ENCODE peak calls at places on chromosome 11, in seven cellular contexts. F, R, P, E, U, K and B are unnamed samples.

GRCh38 chr11:65241134-65241533 is 20.6 kb upstream of the POLA2 start:
- DNase-seq in F (no peak), R (no peak), P (no peak), E (no peak), U (no peak), K (no peak), B (no peak)

GRCh38 chr11:62687508-62688396 is 1.6 kb downstream of the LRRN4CL start:
- DNase-seq in F (peak; percentile 85), R (no peak), P (no peak), E (no peak), U (no peak), K (no peak), B (no peak)

GRCh38 chr11:105022998-105023397 is at the start of gene CASP5:
- DNase-seq in F (no peak), R (no peak), P (no peak), E (no peak), U (no peak), K (no peak), B (peak; percentile 27)

GRCh38 chr11:64583296-64584262 is 7.4 kb upstream of the SLC22A12 start:
- DNase-seq in F (no peak), R (peak; percentile 61), P (no peak), E (peak; percentile 68), U (no peak), K (no peak), B (no peak)

GRCh38 chr11:121514401-121514981 is 61.7 kb upstream of the SORL1-AS1 start:
- DNase-seq in F (no peak), R (no peak), P (no peak), E (no peak), U (peak; percentile 36), K (no peak), B (no peak)

GRCh38 chr11:112513936-112514716 is 253.5 kb upstream of the PLET1 start:
- DNase-seq in F (no peak), R (no peak), P (no peak), E (no peak), U (no peak), K (no peak), B (no peak)

GRCh38 chr11:2898366-2899079 is 12.9 kb upstream of the CDKN1C start:
- DNase-seq in F (no peak), R (peak; percentile 71), P (no peak), E (peak; percentile 94), U (no peak), K (no peak), B (peak; percentile 46)

GRCh38 chr11:98307827-98308491 is 712.8 kb upstream of the CNTN5 start:
- DNase-seq in F (no peak), R (no peak), P (no peak), E (no peak), U (no peak), K (no peak), B (no peak)

GRCh38 chr11:125141686-125142535 is 22.6 kb upstream of the PKNOX2 start:
- DNase-seq in F (peak; percentile 94), R (peak; percentile 63), P (no peak), E (peak; percentile 51), U (peak; percentile 90), K (peak; percentile 49), B (peak; percentile 54)

GRCh38 chr11:47249378-47249715 is 733 bp upstream of the ACP2 start:
- DNase-seq in F (no peak), R (no peak), P (no peak), E (no peak), U (no peak), K (no peak), B (no peak)

GRCh38 chr11:62787005-62787759 is at the start of gene TMEM179B:
- DNase-seq in F (peak; percentile 100), R (peak; percentile 100), P (peak; percentile 98), E (peak; percentile 100), U (peak; percentile 99), K (peak; percentile 99), B (peak; percentile 100)

GRCh38 chr11:69470301-69470700 is 11.2 kb upstream of the LINC01488 start:
- DNase-seq in F (no peak), R (no peak), P (no peak), E (no peak), U (no peak), K (no peak), B (no peak)

GRCh38 chr11:67270256-67271211 is 4.3 kb downstream of the GRK2 start:
- DNase-seq in F (peak; percentile 82), R (no peak), P (no peak), E (no peak), U (peak; percentile 77), K (peak; percentile 53), B (no peak)

GRCh38 chr11:69419662-69420061 is 61.8 kb upstream of the LINC01488 start:
- DNase-seq in F (no peak), R (no peak), P (no peak), E (no peak), U (no peak), K (no peak), B (no peak)

GRCh38 chr11:17927643-17928343 is 85.1 kb downstream of the SERGEF start:
- DNase-seq in F (no peak), R (no peak), P (no peak), E (peak; percentile 67), U (no peak), K (no peak), B (peak; percentile 16)

GRCh38 chr11:69301491-69302401 is 7.8 kb downstream of the MYEOV start:
- DNase-seq in F (no peak), R (peak; percentile 100), P (peak; percentile 95), E (peak; percentile 95), U (no peak), K (no peak), B (peak; percentile 47)

GRCh38 chr11:131681875-131682274 is 311.5 kb downstream of the NTM start:
- DNase-seq in F (no peak), R (no peak), P (no peak), E (no peak), U (no peak), K (no peak), B (no peak)

DNA sequence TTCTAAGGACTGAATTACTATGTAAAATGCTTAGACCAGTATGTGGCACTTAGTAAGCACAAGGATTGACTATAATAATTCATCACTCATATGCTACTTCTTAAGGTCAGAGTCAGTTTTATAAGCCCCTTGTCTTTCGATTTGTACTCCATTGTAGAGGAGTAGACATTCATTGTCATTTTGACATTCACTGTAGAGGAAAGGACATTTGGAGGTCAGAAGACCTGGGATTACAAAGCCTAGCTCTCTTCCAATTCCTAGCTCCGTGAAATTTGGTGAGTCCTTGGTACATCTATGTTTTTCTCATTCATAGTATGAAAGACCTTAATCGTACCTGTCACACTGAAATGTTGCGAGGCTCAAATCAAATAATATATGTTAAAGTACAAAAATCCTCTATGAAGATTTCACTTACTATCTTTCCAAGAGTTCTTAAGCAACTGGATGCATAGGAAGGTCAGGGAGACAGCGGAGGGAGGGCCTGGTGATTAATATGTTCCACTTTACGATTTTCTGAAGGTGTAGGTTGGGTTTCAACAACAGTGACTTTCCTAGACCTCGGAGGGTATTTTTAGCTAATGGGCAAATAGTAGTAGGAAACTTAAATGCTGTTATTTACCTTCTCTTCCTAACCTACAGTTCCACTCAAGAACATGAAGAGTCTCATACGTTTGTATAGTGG is 1.4 kb upstream of the EMSY start:
- DNase-seq in F (no peak), R (peak; percentile 29), P (no peak), E (peak; percentile 63), U (no peak), K (no peak), B (peak; percentile 34)
- TF ChIP-seq EZH2phosphoT487 in F (no peak), R (no peak), P (no peak), E (no peak), U (no peak), K (no peak), B (no peak)

GRCh38 chr11:23875407-23875950 is 621.4 kb upstream of the LUZP2 start:
- DNase-seq in F (no peak), R (no peak), P (no peak), E (no peak), U (no peak), K (no peak), B (no peak)

GRCh38 chr11:23865341-23865975 is 631.4 kb upstream of the LUZP2 start:
- DNase-seq in F (no peak), R (peak; percentile 68), P (no peak), E (peak; percentile 59), U (no peak), K (no peak), B (no peak)

GRCh38 chr11:23866641-23867040 is 630.2 kb upstream of the LUZP2 start:
- DNase-seq in F (no peak), R (peak; percentile 93), P (no peak), E (peak; percentile 40), U (no peak), K (no peak), B (peak; percentile 6)

GRCh38 chr11:23869673-23870072 is 627.2 kb upstream of the LUZP2 start:
- DNase-seq in F (no peak), R (no peak), P (no peak), E (no peak), U (no peak), K (no peak), B (no peak)
- H3K4me3 ChIP-seq in F (no peak overlapping the region), R (no peak overlapping the region), P (no peak overlapping the region), E (no peak overlapping the region), U (no peak overlapping the region), K (no peak overlapping the region), B (no peak overlapping the region)

GRCh38 chr11:117189191-117189940 is 9.8 kb upstream of the TAGLN start:
- DNase-seq in F (no peak), R (no peak), P (no peak), E (no peak), U (no peak), K (peak; percentile 76), B (no peak)
- H3K27ac ChIP-seq in F (no peak overlapping the region), R (no peak overlapping the region), P (no peak overlapping the region), E (no peak overlapping the region), U (no peak overlapping the region), K (peak overlapping the region; percentile 44), B (no peak overlapping the region)

GRCh38 chr11:577611-577894 is 1.3 kb downstream of the PHRF1 start:
- DNase-seq in F (no peak), R (no peak), P (no peak), E (no peak), U (no peak), K (no peak), B (no peak)

GRCh38 chr11:575996-576756 is at the start of gene PHRF1:
- DNase-seq in F (peak; percentile 96), R (peak; percentile 85), P (peak; percentile 88), E (peak; percentile 97), U (peak; percentile 97), K (peak; percentile 95), B (peak; percentile 98)

GRCh38 chr11:576791-577610 is 731 bp downstream of the PHRF1 start:
- DNase-seq in F (no peak), R (no peak), P (no peak), E (peak; percentile 46), U (no peak), K (no peak), B (no peak)

GRCh38 chr11:574632-575323 is 1.5 kb upstream of the PHRF1 start:
- DNase-seq in F (no peak), R (no peak), P (no peak), E (peak; percentile 65), U (no peak), K (no peak), B (no peak)

GRCh38 chr11:575324-575995 is 810 bp upstream of the PHRF1 start:
- DNase-seq in F (peak; percentile 88), R (peak; percentile 59), P (peak; percentile 24), E (peak; percentile 80), U (peak; percentile 96), K (peak; percentile 78), B (no peak)
- TF ChIP-seq EZH2phosphoT487 in F (no peak), R (no peak), P (no peak), E (no peak), U (no peak), K (no peak), B (no peak)

GRCh38 chr11:119525855-119526196 is 102.9 kb upstream of the THY1 start:
- DNase-seq in F (no peak), R (no peak), P (no peak), E (no peak), U (no peak), K (no peak), B (no peak)
- H3K4me3 ChIP-seq in F (no peak overlapping the region), R (no peak overlapping the region), P (no peak overlapping the region), E (no peak overlapping the region), U (no peak overlapping the region), K (no peak overlapping the region), B (no peak overlapping the region)